ENCODE peak calls at places on chromosomes 2 and 18, in eight cellular contexts. One of them, this sample, is unnamed.

GRCh38 chr2:37782721-37783438 is 111.4 kb upstream of the CDC42EP3 start:
- DNase-seq in bronchial epithelial cell: peak
- DNase-seq in Panc1: no peak
- DNase-seq in progenitor cell of endocrine pancreas: no peak
- DNase-seq in endothelial cell: no peak
- DNase-seq in osteocyte: no peak
- DNase-seq in coronary artery: no peak
- DNase-seq in breast epithelium: no peak
- DNase-seq in this sample: no peak

GRCh38 chr18:6747646-6748045 is 18.1 kb downstream of the ARHGAP28 start:
- DNase-seq in bronchial epithelial cell: peak
- DNase-seq in Panc1: no peak
- DNase-seq in progenitor cell of endocrine pancreas: no peak
- DNase-seq in endothelial cell: no peak
- DNase-seq in osteocyte: no peak
- DNase-seq in coronary artery: no peak
- DNase-seq in breast epithelium: no peak
- DNase-seq in this sample: no peak

GRCh38 chr2:84846041-84846663 is 34.7 kb downstream of the TRABD2A start:
- DNase-seq in bronchial epithelial cell: no peak
- DNase-seq in Panc1: no peak
- DNase-seq in progenitor cell of endocrine pancreas: no peak
- DNase-seq in endothelial cell: no peak
- DNase-seq in osteocyte: no peak
- DNase-seq in coronary artery: peak
- DNase-seq in breast epithelium: no peak
- DNase-seq in this sample: no peak

GRCh38 chr2:144596074-144596871 is 76.4 kb upstream of the ZEB2 start:
- DNase-seq in bronchial epithelial cell: peak
- DNase-seq in Panc1: peak
- DNase-seq in progenitor cell of endocrine pancreas: no peak
- DNase-seq in endothelial cell: peak
- DNase-seq in osteocyte: no peak
- DNase-seq in coronary artery: no peak
- DNase-seq in breast epithelium: no peak
- DNase-seq in this sample: peak

GRCh38 chr2:59301466-59302402 is 1060.6 kb upstream of the FANCL start:
- DNase-seq in bronchial epithelial cell: peak
- DNase-seq in Panc1: peak
- DNase-seq in progenitor cell of endocrine pancreas: peak
- DNase-seq in endothelial cell: peak
- DNase-seq in osteocyte: no peak
- DNase-seq in coronary artery: no peak
- DNase-seq in breast epithelium: peak
- DNase-seq in this sample: peak

GRCh38 chr2:216648105-216648504 is 14.9 kb downstream of the IGFBP2 start:
- DNase-seq in bronchial epithelial cell: peak
- DNase-seq in Panc1: no peak
- DNase-seq in progenitor cell of endocrine pancreas: no peak
- DNase-seq in endothelial cell: no peak
- DNase-seq in osteocyte: no peak
- DNase-seq in coronary artery: no peak
- DNase-seq in breast epithelium: no peak
- DNase-seq in this sample: no peak

GRCh38 chr2:238151205-238151604 is 7.6 kb upstream of the ERFE start:
- DNase-seq in bronchial epithelial cell: no peak
- DNase-seq in Panc1: no peak
- DNase-seq in progenitor cell of endocrine pancreas: no peak
- DNase-seq in endothelial cell: no peak
- DNase-seq in osteocyte: no peak
- DNase-seq in coronary artery: no peak
- DNase-seq in breast epithelium: no peak
- DNase-seq in this sample: no peak

GRCh38 chr18:69401475-69402218 is 959 bp downstream of the DOK6 start:
- DNase-seq in bronchial epithelial cell: no peak
- DNase-seq in Panc1: no peak
- DNase-seq in progenitor cell of endocrine pancreas: no peak
- DNase-seq in endothelial cell: peak
- DNase-seq in osteocyte: no peak
- DNase-seq in coronary artery: no peak
- DNase-seq in breast epithelium: no peak
- DNase-seq in this sample: no peak

GRCh38 chr2:49416252-49416651 is 261.9 kb upstream of the FSHR start:
- DNase-seq in bronchial epithelial cell: no peak
- DNase-seq in Panc1: no peak
- DNase-seq in progenitor cell of endocrine pancreas: no peak
- DNase-seq in endothelial cell: no peak
- DNase-seq in osteocyte: no peak
- DNase-seq in coronary artery: no peak
- DNase-seq in breast epithelium: no peak
- DNase-seq in this sample: no peak

GRCh38 chr2:211033765-211034164 is 477.4 kb downstream of the CPS1 start:
- DNase-seq in bronchial epithelial cell: peak
- DNase-seq in Panc1: no peak
- DNase-seq in progenitor cell of endocrine pancreas: no peak
- DNase-seq in endothelial cell: no peak
- DNase-seq in osteocyte: no peak
- DNase-seq in coronary artery: no peak
- DNase-seq in breast epithelium: no peak
- DNase-seq in this sample: peak

GRCh38 chr2:188028739-188029138 is 262.9 kb upstream of the GULP1 start:
- DNase-seq in bronchial epithelial cell: no peak
- DNase-seq in Panc1: no peak
- DNase-seq in progenitor cell of endocrine pancreas: no peak
- DNase-seq in endothelial cell: no peak
- DNase-seq in osteocyte: no peak
- DNase-seq in coronary artery: no peak
- DNase-seq in breast epithelium: no peak
- DNase-seq in this sample: no peak

GRCh38 chr2:161208527-161209139 is 48.4 kb downstream of the TANK start:
- DNase-seq in bronchial epithelial cell: peak
- DNase-seq in Panc1: no peak
- DNase-seq in progenitor cell of endocrine pancreas: no peak
- DNase-seq in endothelial cell: no peak
- DNase-seq in osteocyte: no peak
- DNase-seq in coronary artery: no peak
- DNase-seq in breast epithelium: no peak
- DNase-seq in this sample: no peak

GRCh38 chr2:84807063-84807485 is 73.8 kb downstream of the TRABD2A start:
- DNase-seq in bronchial epithelial cell: peak
- DNase-seq in Panc1: no peak
- DNase-seq in progenitor cell of endocrine pancreas: no peak
- DNase-seq in endothelial cell: no peak
- DNase-seq in osteocyte: peak
- DNase-seq in coronary artery: no peak
- DNase-seq in breast epithelium: no peak
- DNase-seq in this sample: peak

GRCh38 chr2:66431840-66432511 is 2.9 kb upstream of the MEIS1 start:
- DNase-seq in bronchial epithelial cell: no peak
- DNase-seq in Panc1: no peak
- DNase-seq in progenitor cell of endocrine pancreas: no peak
- DNase-seq in endothelial cell: no peak
- DNase-seq in osteocyte: no peak
- DNase-seq in coronary artery: no peak
- DNase-seq in breast epithelium: no peak
- DNase-seq in this sample: no peak

GRCh38 chr2:197515277-197515797 is 529 bp upstream of the MOB4 start:
- DNase-seq in bronchial epithelial cell: no peak
- DNase-seq in Panc1: no peak
- DNase-seq in progenitor cell of endocrine pancreas: no peak
- DNase-seq in endothelial cell: no peak
- DNase-seq in osteocyte: no peak
- DNase-seq in coronary artery: no peak
- DNase-seq in breast epithelium: no peak
- DNase-seq in this sample: no peak

GRCh38 chr2:85584857-85585780 is 888 bp downstream of the VAMP5 start:
- DNase-seq in bronchial epithelial cell: peak
- DNase-seq in Panc1: peak
- DNase-seq in progenitor cell of endocrine pancreas: no peak
- DNase-seq in endothelial cell: peak
- DNase-seq in osteocyte: no peak
- DNase-seq in coronary artery: no peak
- DNase-seq in breast epithelium: no peak
- DNase-seq in this sample: peak

GRCh38 chr18:74897971-74898657 is 300.4 kb downstream of the ZNF407 start:
- DNase-seq in bronchial epithelial cell: peak
- DNase-seq in Panc1: no peak
- DNase-seq in progenitor cell of endocrine pancreas: no peak
- DNase-seq in endothelial cell: no peak
- DNase-seq in osteocyte: no peak
- DNase-seq in coronary artery: no peak
- DNase-seq in breast epithelium: no peak
- DNase-seq in this sample: no peak

GRCh38 chr2:44843086-44843485 is 98.4 kb upstream of the SIX3 start:
- DNase-seq in bronchial epithelial cell: no peak
- DNase-seq in Panc1: no peak
- DNase-seq in progenitor cell of endocrine pancreas: no peak
- DNase-seq in endothelial cell: no peak
- DNase-seq in osteocyte: no peak
- DNase-seq in coronary artery: no peak
- DNase-seq in breast epithelium: no peak
- DNase-seq in this sample: no peak

GRCh38 chr2:232981356-232981755 is 31.7 kb downstream of the NGEF start:
- DNase-seq in bronchial epithelial cell: peak
- DNase-seq in Panc1: no peak
- DNase-seq in progenitor cell of endocrine pancreas: no peak
- DNase-seq in endothelial cell: no peak
- DNase-seq in osteocyte: peak
- DNase-seq in coronary artery: no peak
- DNase-seq in breast epithelium: peak
- DNase-seq in this sample: peak

GRCh38 chr2:232981767-232982360 is 31.2 kb downstream of the NGEF start:
- DNase-seq in bronchial epithelial cell: no peak
- DNase-seq in Panc1: no peak
- DNase-seq in progenitor cell of endocrine pancreas: no peak
- DNase-seq in endothelial cell: no peak
- DNase-seq in osteocyte: peak
- DNase-seq in coronary artery: peak
- DNase-seq in breast epithelium: no peak
- DNase-seq in this sample: no peak

GRCh38 chr2:232983669-232983991 is 29.4 kb downstream of the NGEF start:
- DNase-seq in bronchial epithelial cell: no peak
- DNase-seq in Panc1: no peak
- DNase-seq in progenitor cell of endocrine pancreas: no peak
- DNase-seq in endothelial cell: no peak
- DNase-seq in osteocyte: peak
- DNase-seq in coronary artery: no peak
- DNase-seq in breast epithelium: no peak
- DNase-seq in this sample: no peak

GRCh38 chr2:232984451-232985207 is 28.4 kb downstream of the NGEF start:
- DNase-seq in bronchial epithelial cell: no peak
- DNase-seq in Panc1: no peak
- DNase-seq in progenitor cell of endocrine pancreas: no peak
- DNase-seq in endothelial cell: no peak
- DNase-seq in osteocyte: peak
- DNase-seq in coronary artery: no peak
- DNase-seq in breast epithelium: no peak
- DNase-seq in this sample: no peak

GRCh38 chr2:232982926-232983668 is 30.0 kb downstream of the NGEF start:
- DNase-seq in bronchial epithelial cell: no peak
- DNase-seq in Panc1: no peak
- DNase-seq in progenitor cell of endocrine pancreas: no peak
- DNase-seq in endothelial cell: peak
- DNase-seq in osteocyte: peak
- DNase-seq in coronary artery: no peak
- DNase-seq in breast epithelium: no peak
- DNase-seq in this sample: no peak
- TF ChIP-seq CTCF in bronchial epithelial cell: no peak
- TF ChIP-seq CTCF in Panc1: no peak
- TF ChIP-seq CTCF in progenitor cell of endocrine pancreas: no peak
- TF ChIP-seq CTCF in endothelial cell: no peak
- TF ChIP-seq CTCF in osteocyte: no peak
- TF ChIP-seq CTCF in coronary artery: no peak
- TF ChIP-seq CTCF in breast epithelium: no peak
- TF ChIP-seq CTCF in this sample: no peak

DNA sequence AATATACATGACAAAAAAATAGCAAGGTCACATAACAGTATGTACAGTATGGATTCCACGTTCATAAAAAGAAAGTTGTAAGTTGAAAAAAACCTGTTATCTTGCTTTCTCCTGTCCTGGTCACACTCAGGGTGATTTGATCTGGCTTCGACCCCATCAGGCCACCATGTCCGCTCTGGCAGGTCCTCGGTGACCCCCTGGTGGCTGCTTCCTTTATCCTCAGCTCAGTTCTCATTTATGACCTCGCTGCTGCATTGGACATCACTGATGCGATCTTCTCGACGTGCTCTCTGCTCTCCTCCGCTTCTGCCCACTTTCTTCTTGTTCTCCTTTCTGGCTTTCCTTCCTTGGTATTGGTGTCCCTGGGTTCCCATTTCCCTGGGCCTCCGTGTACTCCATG is 29.7 kb downstream of the DGKD start:
- DNase-seq in bronchial epithelial cell: no peak
- DNase-seq in Panc1: no peak
- DNase-seq in progenitor cell of endocrine pancreas: no peak
- DNase-seq in endothelial cell: no peak
- DNase-seq in osteocyte: no peak
- DNase-seq in coronary artery: no peak
- DNase-seq in breast epithelium: no peak
- DNase-seq in this sample: no peak
- TF ChIP-seq CTCF in bronchial epithelial cell: no peak
- TF ChIP-seq CTCF in Panc1: no peak
- TF ChIP-seq CTCF in progenitor cell of endocrine pancreas: peak
- TF ChIP-seq CTCF in endothelial cell: no peak
- TF ChIP-seq CTCF in osteocyte: no peak
- TF ChIP-seq CTCF in coronary artery: no peak
- TF ChIP-seq CTCF in breast epithelium: no peak
- TF ChIP-seq CTCF in this sample: no peak

DNA sequence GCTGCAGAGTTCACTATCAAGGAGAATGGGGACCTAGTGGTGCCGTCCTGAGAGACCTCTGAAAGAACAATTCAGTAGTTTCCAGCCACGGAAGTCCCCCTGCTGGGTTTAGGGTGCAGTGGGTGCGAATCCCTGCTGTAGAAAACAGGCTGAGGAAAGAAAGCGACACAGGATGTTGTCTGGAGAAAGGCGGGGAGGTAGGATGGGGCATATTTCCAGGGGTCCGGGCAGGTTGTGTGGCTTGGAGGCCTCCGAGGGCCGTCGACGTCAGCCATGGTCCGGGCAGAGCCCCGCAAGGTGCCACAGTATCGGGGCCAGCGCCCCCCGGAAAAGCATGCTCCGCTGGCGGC is 807 bp upstream of the CREB1 start:
- DNase-seq in bronchial epithelial cell: no peak
- DNase-seq in Panc1: no peak
- DNase-seq in progenitor cell of endocrine pancreas: no peak
- DNase-seq in endothelial cell: peak
- DNase-seq in osteocyte: no peak
- DNase-seq in coronary artery: peak
- DNase-seq in breast epithelium: no peak
- DNase-seq in this sample: peak
- TF ChIP-seq CTCF in bronchial epithelial cell: no peak
- TF ChIP-seq CTCF in Panc1: no peak
- TF ChIP-seq CTCF in progenitor cell of endocrine pancreas: no peak
- TF ChIP-seq CTCF in endothelial cell: no peak
- TF ChIP-seq CTCF in osteocyte: no peak
- TF ChIP-seq CTCF in coronary artery: no peak
- TF ChIP-seq CTCF in breast epithelium: no peak
- TF ChIP-seq CTCF in this sample: no peak

GRCh38 chr2:3424171-3424795 is 44.8 kb downstream of the TRAPPC12 start:
- DNase-seq in bronchial epithelial cell: no peak
- DNase-seq in Panc1: no peak
- DNase-seq in progenitor cell of endocrine pancreas: no peak
- DNase-seq in endothelial cell: no peak
- DNase-seq in osteocyte: no peak
- DNase-seq in coronary artery: no peak
- DNase-seq in breast epithelium: no peak
- DNase-seq in this sample: no peak
- TF ChIP-seq CTCF in bronchial epithelial cell: no peak
- TF ChIP-seq CTCF in Panc1: no peak
- TF ChIP-seq CTCF in progenitor cell of endocrine pancreas: no peak
- TF ChIP-seq CTCF in endothelial cell: peak
- TF ChIP-seq CTCF in osteocyte: peak
- TF ChIP-seq CTCF in coronary artery: peak
- TF ChIP-seq CTCF in breast epithelium: no peak
- TF ChIP-seq CTCF in this sample: peak